ENCODE peak calls at places on chromosomes 4 and X, in five cellular contexts. One of them, this sample, is unnamed.
A peak's percentile ranks its signal among the peaks of the same experiment; 100 is the strongest.

GRCh38 chrX:32155044-32155638 is 1056.2 kb downstream of the DMD start:
- DNase-seq in mammary epithelial cell: no peak
- DNase-seq in ELR: no peak
- DNase-seq in AG20443: no peak
- DNase-seq in nucleus accumbens: peak; percentile 1
- DNase-seq in this sample: no peak

GRCh38 chr4:106058919-106059318 is 163.6 kb downstream of the NPNT start:
- DNase-seq in ELR: no peak
- DNase-seq in AG20443: no peak
- DNase-seq in mammary epithelial cell: peak; percentile 15
- DNase-seq in nucleus accumbens: no peak
- DNase-seq in this sample: no peak

GRCh38 chr4:24984602-24985532 is 45.9 kb downstream of the LGI2 start:
- DNase-seq in mammary epithelial cell: no peak
- DNase-seq in ELR: no peak
- DNase-seq in nucleus accumbens: no peak
- DNase-seq in AG20443: no peak
- DNase-seq in this sample: no peak

GRCh38 chr4:116118216-116118615 is 967.2 kb downstream of the TRAM1L1 start:
- DNase-seq in AG20443: no peak
- DNase-seq in mammary epithelial cell: no peak
- DNase-seq in ELR: no peak
- DNase-seq in nucleus accumbens: no peak
- DNase-seq in this sample: peak; percentile 11

GRCh38 chr4:107283587-107284559 is 247.8 kb upstream of the DKK2 start:
- DNase-seq in ELR: peak; percentile 95
- DNase-seq in AG20443: peak; percentile 85
- DNase-seq in mammary epithelial cell: peak; percentile 88
- DNase-seq in nucleus accumbens: no peak
- DNase-seq in this sample: peak; percentile 82

GRCh38 chrX:44264936-44265335 is 78.5 kb downstream of the EFHC2 start:
- DNase-seq in nucleus accumbens: no peak
- DNase-seq in mammary epithelial cell: no peak
- DNase-seq in ELR: no peak
- DNase-seq in AG20443: no peak
- DNase-seq in this sample: no peak

GRCh38 chrX:143754183-143754582 is 33.6 kb upstream of the SPANXN2 start:
- DNase-seq in nucleus accumbens: no peak
- DNase-seq in AG20443: no peak
- DNase-seq in mammary epithelial cell: peak; percentile 76
- DNase-seq in ELR: peak; percentile 0
- DNase-seq in this sample: no peak

GRCh38 chr4:18733956-18734872 is 712.7 kb upstream of the LCORL start:
- DNase-seq in AG20443: no peak
- DNase-seq in mammary epithelial cell: no peak
- DNase-seq in nucleus accumbens: no peak
- DNase-seq in ELR: no peak
- DNase-seq in this sample: no peak

GRCh38 chrX:65821721-65822496 is 154.5 kb downstream of the MSN start:
- DNase-seq in AG20443: no peak
- DNase-seq in nucleus accumbens: no peak
- DNase-seq in mammary epithelial cell: no peak
- DNase-seq in ELR: no peak
- DNase-seq in this sample: no peak

GRCh38 chr4:139595989-139596679 is 40.1 kb upstream of the SETD7 start:
- DNase-seq in mammary epithelial cell: peak; percentile 46
- DNase-seq in nucleus accumbens: no peak
- DNase-seq in ELR: peak; percentile 60
- DNase-seq in AG20443: peak; percentile 62
- DNase-seq in this sample: no peak

GRCh38 chrX:49978191-49978590 is 55.8 kb downstream of the CLCN5 start:
- DNase-seq in nucleus accumbens: no peak
- DNase-seq in ELR: no peak
- DNase-seq in mammary epithelial cell: no peak
- DNase-seq in AG20443: no peak
- DNase-seq in this sample: no peak

GRCh38 chrX:132615396-132616131 is 126.7 kb upstream of the MBNL3 start:
- DNase-seq in nucleus accumbens: peak; percentile 1
- DNase-seq in ELR: peak; percentile 6
- DNase-seq in mammary epithelial cell: peak; percentile 37
- DNase-seq in AG20443: peak; percentile 34
- DNase-seq in this sample: peak; percentile 27

GRCh38 chr4:151905197-151905596 is 144.4 kb upstream of the GATB start:
- DNase-seq in AG20443: no peak
- DNase-seq in mammary epithelial cell: no peak
- DNase-seq in nucleus accumbens: no peak
- DNase-seq in ELR: no peak
- DNase-seq in this sample: no peak

GRCh38 chr4:139656614-139657486 is 8.8 kb upstream of the MGST2 start:
- DNase-seq in AG20443: peak; percentile 85
- DNase-seq in nucleus accumbens: peak; percentile 7
- DNase-seq in ELR: peak; percentile 86
- DNase-seq in mammary epithelial cell: peak; percentile 73
- DNase-seq in this sample: peak; percentile 55

GRCh38 chr4:154328030-154328429 is 163.6 kb downstream of the DCHS2 start:
- DNase-seq in nucleus accumbens: no peak
- DNase-seq in AG20443: no peak
- DNase-seq in mammary epithelial cell: no peak
- DNase-seq in ELR: no peak
- DNase-seq in this sample: no peak

GRCh38 chrX:13428055-13428786 is 108.4 kb upstream of the ATXN3L start:
- DNase-seq in ELR: peak; percentile 82
- DNase-seq in mammary epithelial cell: peak; percentile 92
- DNase-seq in nucleus accumbens: no peak
- DNase-seq in AG20443: peak; percentile 20
- DNase-seq in this sample: peak; percentile 82

GRCh38 chr4:113419631-113420030 is 341.9 kb downstream of the CAMK2D start:
- DNase-seq in AG20443: no peak
- DNase-seq in ELR: no peak
- DNase-seq in nucleus accumbens: no peak
- DNase-seq in mammary epithelial cell: peak; percentile 77
- DNase-seq in this sample: no peak

GRCh38 chr4:153466637-153467153 is 535 bp downstream of the TMEM131L start:
- DNase-seq in ELR: peak; percentile 10
- DNase-seq in nucleus accumbens: no peak
- DNase-seq in mammary epithelial cell: no peak
- DNase-seq in AG20443: peak; percentile 50
- DNase-seq in this sample: no peak

GRCh38 chr4:1566838-1567518 is 117.1 kb downstream of the FAM53A start:
- DNase-seq in ELR: no peak
- DNase-seq in mammary epithelial cell: no peak
- DNase-seq in AG20443: no peak
- DNase-seq in nucleus accumbens: no peak
- DNase-seq in this sample: no peak

GRCh38 chrX:41435708-41436107 is 11.4 kb upstream of the NYX start:
- DNase-seq in ELR: no peak
- DNase-seq in nucleus accumbens: no peak
- DNase-seq in AG20443: no peak
- DNase-seq in mammary epithelial cell: no peak
- DNase-seq in this sample: no peak

GRCh38 chr4:103904126-103904525 is 184.3 kb upstream of the TACR3 start:
- DNase-seq in mammary epithelial cell: peak; percentile 8
- DNase-seq in ELR: peak; percentile 80
- DNase-seq in nucleus accumbens: no peak
- DNase-seq in AG20443: no peak
- DNase-seq in this sample: no peak

GRCh38 chrX:77275392-77275791 is 171.8 kb upstream of the FGF16 start:
- DNase-seq in nucleus accumbens: no peak
- DNase-seq in mammary epithelial cell: no peak
- DNase-seq in AG20443: no peak
- DNase-seq in ELR: no peak
- DNase-seq in this sample: no peak

GRCh38 chrX:1491851-1492349 is 39.2 kb upstream of the ASMTL start:
- DNase-seq in ELR: peak; percentile 50
- DNase-seq in AG20443: no peak
- DNase-seq in nucleus accumbens: no peak
- DNase-seq in mammary epithelial cell: no peak
- DNase-seq in this sample: peak; percentile 23

GRCh38 chrX:107571296-107571998 is 56.9 kb upstream of the PRPS1 start:
- DNase-seq in mammary epithelial cell: peak; percentile 92
- DNase-seq in AG20443: peak; percentile 85
- DNase-seq in nucleus accumbens: no peak
- DNase-seq in ELR: peak; percentile 92
- DNase-seq in this sample: peak; percentile 86

GRCh38 chr4:134282680-134283079 is 81.1 kb upstream of the PABPC4L start:
- DNase-seq in nucleus accumbens: no peak
- DNase-seq in mammary epithelial cell: no peak
- DNase-seq in ELR: no peak
- DNase-seq in AG20443: no peak
- DNase-seq in this sample: no peak

GRCh38 chrX:39258331-39258730 is 457.1 kb downstream of the MID1IP1 start:
- DNase-seq in AG20443: peak; percentile 16
- DNase-seq in ELR: no peak
- DNase-seq in mammary epithelial cell: no peak
- DNase-seq in nucleus accumbens: no peak
- DNase-seq in this sample: peak; percentile 39

GRCh38 chrX:31609130-31609529 is 537.3 kb upstream of the FTHL17 start:
- DNase-seq in ELR: peak; percentile 92
- DNase-seq in AG20443: peak; percentile 20
- DNase-seq in mammary epithelial cell: peak; percentile 85
- DNase-seq in nucleus accumbens: no peak
- DNase-seq in this sample: peak; percentile 57

GRCh38 chr4:57424231-57424897 is 314.2 kb upstream of the IGFBP7 start:
- DNase-seq in AG20443: peak; percentile 90
- DNase-seq in ELR: peak; percentile 94
- DNase-seq in nucleus accumbens: no peak
- DNase-seq in mammary epithelial cell: peak; percentile 90
- DNase-seq in this sample: peak; percentile 56

GRCh38 chr4:145839151-145839550 is 99.5 kb downstream of the ZNF827 start:
- DNase-seq in mammary epithelial cell: no peak
- DNase-seq in nucleus accumbens: peak; percentile 41
- DNase-seq in ELR: no peak
- DNase-seq in AG20443: no peak
- DNase-seq in this sample: no peak

GRCh38 chr4:152696764-152697250 is 17.0 kb upstream of the TMEM154 start:
- DNase-seq in nucleus accumbens: no peak
- DNase-seq in mammary epithelial cell: peak; percentile 99
- DNase-seq in AG20443: peak; percentile 57
- DNase-seq in ELR: peak; percentile 85
- DNase-seq in this sample: peak; percentile 59

GRCh38 chrX:39327255-39327654 is 526.0 kb downstream of the MID1IP1 start:
- DNase-seq in AG20443: no peak
- DNase-seq in ELR: no peak
- DNase-seq in nucleus accumbens: no peak
- DNase-seq in mammary epithelial cell: no peak
- DNase-seq in this sample: no peak

GRCh38 chr4:7850489-7850888 is 89.2 kb downstream of the AFAP1 start:
- DNase-seq in ELR: no peak
- DNase-seq in mammary epithelial cell: no peak
- DNase-seq in nucleus accumbens: no peak
- DNase-seq in AG20443: no peak
- DNase-seq in this sample: no peak

GRCh38 chr4:73676881-73677323 is 56.7 kb upstream of the RASSF6 start:
- DNase-seq in mammary epithelial cell: peak; percentile 99
- DNase-seq in nucleus accumbens: no peak
- DNase-seq in ELR: peak; percentile 46
- DNase-seq in AG20443: no peak
- DNase-seq in this sample: peak; percentile 33

GRCh38 chrX:15594371-15594770 is 6.4 kb downstream of the ACE2 start:
- DNase-seq in AG20443: no peak
- DNase-seq in mammary epithelial cell: no peak
- DNase-seq in ELR: peak; percentile 6
- DNase-seq in nucleus accumbens: no peak
- DNase-seq in this sample: no peak